ENCODE peak calls at places on chromosome 20, in eight cellular contexts. G, E, A, O, T, L, Z and S are unnamed samples.

GRCh38 chr20:31835977-31836852 is 9.2 kb downstream of the FOXS1 start:
- DNase-seq in A (no peak), L (no peak), Z (peak; percentile 72), G (no peak), O (peak; percentile 91), E (peak; percentile 70), T (peak; percentile 90), S (peak; percentile 67)

GRCh38 chr20:51422912-51423667 is 119.4 kb downstream of the NFATC2 start:
- DNase-seq in G (no peak), L (no peak), T (no peak), A (no peak), O (no peak), E (no peak), Z (no peak), S (peak; percentile 65)

GRCh38 chr20:42083280-42083679 is 465.1 kb upstream of the CHD6 start:
- DNase-seq in A (no peak), L (no peak), T (no peak), E (no peak), O (no peak), Z (no peak), G (no peak), S (no peak)

GRCh38 chr20:17844133-17844429 is 124.5 kb downstream of the SNX5 start:
- DNase-seq in G (no peak), L (no peak), T (no peak), E (no peak), Z (no peak), A (no peak), O (no peak), S (no peak)

GRCh38 chr20:2385026-2385425 is 4.3 kb downstream of the TGM6 start:
- DNase-seq in L (no peak), A (no peak), G (no peak), Z (no peak), O (no peak), E (no peak), T (no peak), S (no peak)

GRCh38 chr20:49687595-49688567 is 25.8 kb downstream of the B4GALT5 start:
- DNase-seq in Z (no peak), A (no peak), E (no peak), G (no peak), T (no peak), O (no peak), L (no peak), S (no peak)

GRCh38 chr20:431012-431904 is 23.2 kb downstream of the RBCK1 start:
- DNase-seq in E (no peak), A (no peak), O (peak; percentile 87), G (peak; percentile 51), Z (peak; percentile 95), L (peak; percentile 36), T (peak; percentile 70), S (peak; percentile 35)

GRCh38 chr20:14332796-14333345 is 4.5 kb downstream of the FLRT3 start:
- DNase-seq in G (no peak), Z (no peak), O (no peak), E (no peak), T (no peak), L (no peak), A (no peak), S (no peak)

GRCh38 chr20:3237958-3238615 is 903 bp downstream of the SLC4A11 start:
- DNase-seq in L (no peak), Z (no peak), O (no peak), E (no peak), T (no peak), A (no peak), G (no peak), S (no peak)

GRCh38 chr20:49561256-49561655 is 6.7 kb downstream of the PTGIS start:
- DNase-seq in Z (no peak), E (no peak), A (no peak), L (no peak), T (no peak), G (no peak), O (no peak), S (no peak)

GRCh38 chr20:4613718-4614620 is 107.7 kb upstream of the PRND start:
- DNase-seq in A (peak; percentile 11), G (peak; percentile 25), O (peak; percentile 69), L (no peak), T (peak; percentile 65), Z (peak; percentile 75), E (peak; percentile 57), S (peak; percentile 52)

GRCh38 chr20:2920473-2920872 is 47.2 kb downstream of the PTPRA start:
- DNase-seq in G (no peak), E (no peak), T (no peak), A (no peak), Z (no peak), O (no peak), L (no peak), S (no peak)

GRCh38 chr20:34525709-34526416 is 9.6 kb downstream of the DYNLRB1 start:
- DNase-seq in E (no peak), T (peak; percentile 99), A (no peak), Z (peak; percentile 99), O (peak; percentile 95), G (no peak), L (no peak), S (no peak)

GRCh38 chr20:62321521-62321948 is 18.7 kb downstream of the ADRM1 start:
- DNase-seq in G (no peak), L (no peak), O (no peak), T (no peak), Z (peak; percentile 83), A (no peak), E (peak; percentile 71), S (peak; percentile 75)
- TF ChIP-seq CTCF in G (no peak), L (no peak), O (no peak), T (no peak), Z (no peak), A (no peak), E (no peak), S (no peak)

GRCh38 chr20:22303523-22303922 is 280.8 kb downstream of the FOXA2 start:
- DNase-seq in A (no peak), T (no peak), O (no peak), E (no peak), L (no peak), G (no peak), Z (peak; percentile 64), S (no peak)
- TF ChIP-seq CTCF in A (no peak), T (no peak), O (no peak), E (no peak), L (peak; percentile 26), G (peak; percentile 19), Z (peak; percentile 44), S (no peak)

GRCh38 chr20:63539092-63539430 is 1.9 kb upstream of the PTK6 start:
- DNase-seq in T (no peak), Z (no peak), L (no peak), G (no peak), O (no peak), A (no peak), E (no peak), S (no peak)

GRCh38 chr20:63536241-63536977 is 767 bp downstream of the PTK6 start:
- DNase-seq in Z (peak; percentile 56), A (no peak), L (no peak), T (peak; percentile 30), E (no peak), G (no peak), O (no peak), S (no peak)

GRCh38 chr20:63536997-63537524 is at the start of gene PTK6:
- DNase-seq in Z (peak; percentile 70), E (peak; percentile 77), L (no peak), G (no peak), T (no peak), O (peak; percentile 41), A (no peak), S (peak; percentile 83)

GRCh38 chr20:63538204-63539091 is 1.3 kb upstream of the PTK6 start:
- DNase-seq in E (peak; percentile 74), L (no peak), O (no peak), G (no peak), T (peak; percentile 38), A (no peak), Z (no peak), S (no peak)

DNA sequence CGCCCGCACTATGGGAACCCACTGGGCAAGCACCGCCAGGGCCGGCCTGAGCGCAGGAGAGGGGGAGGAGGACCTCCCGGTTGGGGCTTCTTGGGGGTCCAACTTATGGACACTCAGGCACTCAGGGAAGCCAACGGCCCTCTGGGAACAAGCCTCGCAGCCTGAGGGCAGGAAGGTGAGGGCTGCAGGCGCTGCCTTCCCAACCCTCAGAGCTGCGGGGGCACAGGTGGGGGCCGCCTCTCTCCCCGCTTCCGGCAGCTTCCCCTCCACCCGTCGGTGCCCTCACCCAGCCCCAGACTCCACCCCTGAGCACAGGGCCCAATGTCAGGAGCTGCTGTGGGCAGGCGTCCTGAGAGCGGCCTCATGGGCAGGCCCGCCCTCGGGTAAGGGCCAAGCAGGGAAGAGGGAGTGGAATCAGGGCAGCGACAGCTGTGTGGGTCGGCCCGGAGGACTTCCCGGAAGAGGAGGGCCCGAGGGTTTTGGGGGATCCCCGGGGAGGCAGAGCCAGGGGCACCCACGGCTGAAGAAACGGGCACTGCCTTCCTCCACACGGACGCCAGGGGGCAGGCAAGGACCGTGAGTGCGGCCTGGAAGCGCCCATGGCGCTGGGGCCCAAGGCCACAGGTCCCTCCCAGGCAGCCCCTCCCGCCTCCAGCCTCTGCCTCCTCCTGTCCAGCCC is 488 bp upstream of the PTK6 start:
- DNase-seq in G (peak; percentile 89), A (peak; percentile 78), E (peak; percentile 99), T (peak; percentile 91), L (peak; percentile 87), O (peak; percentile 84), Z (peak; percentile 98), S (peak; percentile 100)
- TF ChIP-seq CTCF in G (peak; percentile 99), A (peak; percentile 94), E (peak; percentile 97), T (peak; percentile 87), L (peak; percentile 97), O (peak; percentile 96), Z (peak; percentile 94), S (peak; percentile 82)

GRCh38 chr20:39829255-39829654 is 859.8 kb downstream of the MAFB start:
- DNase-seq in L (no peak), E (no peak), T (peak; percentile 35), A (no peak), G (no peak), O (peak; percentile 8), Z (no peak), S (peak; percentile 9)
- TF ChIP-seq CTCF in L (peak; percentile 54), E (no peak), T (peak; percentile 46), A (no peak), G (peak; percentile 48), O (no peak), Z (no peak), S (no peak)

DNA sequence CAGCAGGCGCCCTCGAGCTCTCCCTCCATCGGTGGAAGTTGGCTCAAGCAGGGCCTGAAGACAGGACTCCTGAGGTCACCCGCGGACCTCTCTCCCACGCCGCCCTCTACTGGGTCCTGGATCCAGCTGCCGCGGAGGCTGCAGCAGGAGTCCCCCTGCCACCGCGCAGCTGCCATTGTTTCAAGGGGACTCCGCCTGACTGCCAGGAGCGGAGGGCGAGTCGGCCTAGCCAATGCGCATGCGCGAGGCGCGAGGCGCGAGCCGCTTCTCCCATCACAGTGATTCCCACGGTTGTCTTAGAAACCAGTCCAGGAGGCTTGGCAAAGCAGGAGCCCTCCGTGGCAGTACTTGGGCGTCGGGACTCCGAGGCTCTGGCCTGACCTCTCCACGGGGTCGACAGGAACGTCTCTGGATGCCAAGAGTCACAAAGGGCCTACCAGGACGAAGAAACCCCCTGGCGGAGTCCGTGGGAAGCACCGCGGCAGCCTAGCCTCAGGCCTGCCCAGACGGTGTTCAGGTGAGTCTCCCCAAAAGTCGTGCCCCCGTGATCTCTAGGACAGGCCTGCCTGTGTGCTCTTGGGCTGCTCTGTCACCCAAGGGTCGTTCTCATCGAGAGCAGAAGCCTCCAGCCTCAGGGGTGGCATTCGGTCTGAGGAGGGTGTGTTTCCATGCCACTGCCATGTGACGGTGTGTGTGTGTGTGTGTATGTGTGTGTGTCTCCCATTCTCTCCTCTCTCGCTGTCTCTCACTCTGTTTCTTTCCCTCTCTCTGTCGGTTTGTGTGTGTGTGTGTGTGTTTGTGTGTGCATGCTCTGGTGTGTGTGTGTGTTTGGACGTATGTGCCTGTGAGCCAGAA is 290.6 kb upstream of the ZNF337 start:
- DNase-seq in O (peak; percentile 38), Z (peak; percentile 69), E (peak; percentile 50), G (no peak), L (peak; percentile 34), T (peak; percentile 47), A (no peak), S (peak; percentile 16)
- TF ChIP-seq CTCF in O (no peak), Z (peak; percentile 38), E (no peak), G (no peak), L (no peak), T (peak; percentile 50), A (no peak), S (no peak)